ENCODE peak calls at places on chromosomes 11 and 22, in seven cellular contexts. A is mammary epithelial cell, N is stomach, Z is H9, T is neural crest cell, X is cardiac muscle cell, J is NB4. B is an unnamed sample.

GRCh38 chr11:74749127-74749964 is 697 bp downstream of the RNF169 start:
- DNase-seq in A (peak), N (peak), Z (peak), T (peak), X (peak), J (peak), B (peak)

GRCh38 chr11:70073188-70073817 is 4.8 kb upstream of the ANO1 start:
- DNase-seq in A (no peak), N (no peak), Z (peak), T (no peak), X (peak), J (no peak), B (no peak)

GRCh38 chr11:45657496-45658260 is 7.7 kb downstream of the CHST1 start:
- DNase-seq in A (no peak), N (no peak), Z (peak), T (no peak), X (no peak), J (no peak), B (no peak)

GRCh38 chr11:116725434-116726221 is 47.2 kb downstream of the BUD13 start:
- DNase-seq in A (no peak), N (no peak), Z (no peak), T (no peak), X (peak), J (no peak), B (no peak)

GRCh38 chr11:20707876-20708275 is 38.5 kb downstream of the NELL1 start:
- DNase-seq in A (no peak), N (no peak), Z (no peak), T (no peak), X (no peak), J (no peak), B (no peak)

GRCh38 chr22:46802608-46803027 is 40.2 kb downstream of the TBC1D22A start:
- DNase-seq in A (no peak), N (no peak), Z (no peak), T (no peak), X (no peak), J (no peak), B (no peak)

GRCh38 chr11:12087075-12087775 is 23.2 kb upstream of the MICAL2 start:
- DNase-seq in A (peak), N (no peak), Z (no peak), T (no peak), X (peak), J (peak), B (no peak)

GRCh38 chr11:104254347-104254746 is 90.4 kb upstream of the PDGFD start:
- DNase-seq in A (peak), N (peak), Z (peak), T (peak), X (peak), J (peak), B (peak)

GRCh38 chr11:36257351-36257750 is 31.9 kb downstream of the COMMD9 start:
- DNase-seq in A (no peak), N (no peak), Z (no peak), T (no peak), X (peak), J (no peak), B (no peak)

GRCh38 chr11:69414773-69415187 is 66.7 kb upstream of the LINC01488 start:
- DNase-seq in A (no peak), N (no peak), Z (no peak), T (no peak), X (no peak), J (no peak), B (no peak)

GRCh38 chr22:23796461-23796860 is 9.7 kb downstream of the SMARCB1 start:
- DNase-seq in A (no peak), N (no peak), Z (no peak), T (no peak), X (peak), J (no peak), B (no peak)

GRCh38 chr11:47412152-47412746 is 3.9 kb downstream of the SLC39A13 start:
- DNase-seq in A (no peak), N (peak), Z (peak), T (peak), X (peak), J (peak), B (peak)

GRCh38 chr22:38397189-38398097 is 57.6 kb downstream of the KCNJ4 start:
- DNase-seq in A (peak), N (no peak), Z (peak), T (no peak), X (peak), J (peak), B (no peak)

GRCh38 chr22:44363214-44363979 is 50.6 kb upstream of the SHISAL1 start:
- DNase-seq in A (peak), N (peak), Z (no peak), T (no peak), X (peak), J (peak), B (no peak)

GRCh38 chr11:8025123-8025522 is 38.0 kb downstream of the EIF3F start:
- DNase-seq in A (no peak), N (no peak), Z (peak), T (no peak), X (no peak), J (no peak), B (no peak)

GRCh38 chr11:70557742-70558485 is 159.6 kb downstream of the CTTN start:
- DNase-seq in A (no peak), N (no peak), Z (no peak), T (no peak), X (no peak), J (no peak), B (no peak)

DNA sequence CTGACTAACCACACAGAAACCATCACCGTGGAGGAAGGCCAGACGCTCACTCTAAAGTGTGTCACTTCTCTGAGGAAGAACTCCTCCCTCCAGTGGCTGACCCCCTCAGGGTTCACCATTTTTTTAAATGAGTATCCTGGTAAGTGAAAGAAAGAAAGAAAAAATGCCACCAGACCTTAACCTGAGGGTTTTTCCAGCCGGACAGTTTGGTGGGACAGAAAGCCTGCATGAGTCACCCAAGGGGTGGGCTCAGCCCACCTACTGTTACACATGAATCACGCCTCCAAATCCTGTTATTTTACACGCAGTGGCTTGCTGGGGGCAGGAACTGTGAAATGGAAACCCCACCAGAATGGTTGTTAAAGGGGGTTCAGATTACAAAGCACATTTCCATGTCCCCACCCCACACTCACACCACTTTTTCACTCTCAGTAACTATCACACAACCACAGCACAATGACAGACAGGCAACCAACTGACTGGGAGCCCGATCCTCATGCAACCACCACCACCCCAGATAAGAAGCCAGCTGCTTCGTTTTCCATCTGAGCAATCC is 11.9 kb downstream of the CRTAM start:
- DNase-seq in A (no peak), N (no peak), Z (peak), T (no peak), X (peak), J (peak), B (no peak)
- TF ChIP-seq CTCF in A (no peak), N (no peak), Z (no peak), T (no peak), X (peak), J (no peak), B (no peak)

DNA sequence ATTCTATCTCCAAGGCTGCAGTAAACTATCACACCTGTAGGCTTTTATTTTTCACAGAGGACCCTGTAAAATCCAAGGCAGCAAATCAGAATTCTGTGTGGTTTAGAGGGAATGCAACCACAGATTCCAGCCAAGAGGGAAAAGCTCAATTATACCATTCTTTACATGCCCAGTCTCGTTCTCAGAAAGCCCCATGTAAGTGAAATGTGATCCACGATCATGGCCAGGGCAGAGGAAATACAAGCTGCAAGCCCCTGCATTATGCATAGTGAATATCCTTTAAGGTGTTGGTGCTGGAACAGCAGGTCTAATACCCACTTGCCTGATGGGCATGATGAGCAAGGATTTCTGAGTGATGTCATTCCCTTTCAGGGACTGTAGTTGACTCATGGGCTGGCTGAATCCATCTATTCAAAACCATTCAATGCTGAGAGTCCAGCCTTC is 198.7 kb upstream of the MTMR2 start:
- DNase-seq in A (peak), N (no peak), Z (no peak), T (no peak), X (no peak), J (no peak), B (no peak)
- TF ChIP-seq CTCF in A (peak), N (no peak), Z (no peak), T (peak), X (no peak), J (no peak), B (no peak)

DNA sequence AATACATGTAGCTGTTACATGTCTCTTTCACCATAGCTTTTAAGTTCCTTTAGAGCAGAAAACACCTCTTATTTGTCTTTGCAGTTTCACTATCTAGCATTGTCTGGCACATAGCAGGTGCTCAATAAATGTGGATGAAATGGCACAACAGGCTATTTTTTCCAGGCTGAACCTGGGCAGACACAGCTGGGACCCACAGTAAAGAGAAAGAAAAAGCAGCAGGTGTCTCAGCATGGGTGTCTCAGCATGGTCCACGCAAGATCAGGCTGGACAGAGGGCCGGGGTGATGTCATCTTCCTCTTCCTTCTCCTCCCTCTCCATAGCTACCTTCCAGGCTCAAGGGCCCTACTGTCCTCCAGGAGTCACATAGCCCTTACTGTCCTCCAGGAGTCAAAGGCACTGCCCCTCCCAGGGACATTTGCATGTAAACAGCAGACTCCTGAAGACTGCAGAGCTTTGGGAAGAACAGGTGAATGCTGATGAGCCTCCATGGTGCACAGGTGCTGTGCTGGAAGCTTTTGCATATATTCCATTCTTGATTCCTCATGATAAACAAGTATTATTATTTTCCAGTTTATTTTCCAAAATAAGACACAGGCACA is 65.2 kb downstream of the DSCAML1 start:
- DNase-seq in A (no peak), N (no peak), Z (peak), T (no peak), X (no peak), J (no peak), B (no peak)
- TF ChIP-seq CTCF in A (no peak), N (no peak), Z (no peak), T (no peak), X (no peak), J (no peak), B (no peak)

GRCh38 chr11:65060913-65061408 is 2.6 kb upstream of the NAALADL1 start:
- DNase-seq in A (peak), N (no peak), Z (peak), T (no peak), X (peak), J (peak), B (no peak)
- TF ChIP-seq CTCF in A (no peak), N (no peak), Z (peak), T (peak), X (peak), J (no peak), B (peak)

GRCh38 chr11:96241351-96241841 is 101.6 kb downstream of the MAML2 start:
- DNase-seq in A (no peak), N (no peak), Z (no peak), T (no peak), X (no peak), J (peak), B (no peak)
- TF ChIP-seq CTCF in A (no peak), N (no peak), Z (peak), T (peak), X (no peak), J (peak), B (peak)

GRCh38 chr11:68399916-68400315 is 60.6 kb upstream of the PPP6R3 start:
- DNase-seq in A (no peak), N (no peak), Z (no peak), T (no peak), X (no peak), J (no peak), B (no peak)

GRCh38 chr11:68403424-68403823 is 57.1 kb upstream of the PPP6R3 start:
- DNase-seq in A (no peak), N (no peak), Z (no peak), T (no peak), X (no peak), J (no peak), B (no peak)

GRCh38 chr11:68401856-68402255 is 58.7 kb upstream of the PPP6R3 start:
- DNase-seq in A (no peak), N (no peak), Z (no peak), T (no peak), X (no peak), J (no peak), B (no peak)

GRCh38 chr11:68403831-68404230 is 56.7 kb upstream of the PPP6R3 start:
- DNase-seq in A (no peak), N (no peak), Z (no peak), T (no peak), X (no peak), J (no peak), B (no peak)

DNA sequence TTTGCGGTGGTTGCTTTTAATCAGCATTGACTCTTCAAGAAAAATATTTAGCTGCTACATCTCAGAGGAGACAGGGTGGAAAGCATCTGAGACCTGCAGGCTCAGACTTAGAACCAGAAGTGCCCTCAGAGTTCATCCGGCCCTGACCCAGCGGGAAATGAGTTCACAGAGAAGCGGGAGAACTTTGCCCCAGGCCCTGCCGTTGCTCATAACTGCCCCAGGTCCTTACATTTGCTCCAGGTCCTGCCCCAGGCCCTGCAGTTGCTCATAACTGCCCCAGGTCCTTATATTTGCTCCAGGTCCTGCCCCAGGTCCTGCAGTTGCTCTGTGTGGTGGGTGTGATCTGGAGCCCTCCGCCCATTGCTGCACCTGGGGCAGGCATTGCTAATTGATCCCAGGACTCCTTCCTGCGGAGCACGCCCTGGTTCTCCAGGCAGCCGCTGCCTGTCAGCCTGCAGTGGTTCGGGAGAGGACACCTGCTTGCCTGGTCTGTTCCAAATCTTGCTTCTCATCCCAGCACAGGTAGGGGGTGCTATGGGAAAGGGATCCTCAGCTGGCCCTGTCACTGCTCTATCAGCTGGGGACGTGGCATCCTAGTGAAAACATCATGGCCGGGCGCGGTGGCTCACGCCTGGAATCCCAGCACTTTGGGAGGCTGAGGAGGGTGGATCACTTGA is 58.1 kb upstream of the PPP6R3 start:
- DNase-seq in A (no peak), N (no peak), Z (peak), T (no peak), X (no peak), J (no peak), B (no peak)
- TF ChIP-seq CTCF in A (no peak), N (no peak), Z (peak), T (no peak), X (no peak), J (peak), B (no peak)

GRCh38 chr22:42901790-42902508 is 44.9 kb upstream of the ARFGAP3 start:
- DNase-seq in A (no peak), N (no peak), Z (no peak), T (no peak), X (no peak), J (peak), B (no peak)
- TF ChIP-seq CTCF in A (peak), N (no peak), Z (peak), T (peak), X (peak), J (peak), B (peak)

B was measured in progenitor cell of endocrine pancreas.